ENCODE peak calls at places on chromosome 22, in nine cellular contexts. C is body of pancreas, N is testis, O is colonic mucosa, S is mammary epithelial cell, Y is mucosa of descending colon, K is IMR-90, X is heart left ventricle, W is kidney. M is an unnamed sample. For H3K4me1, the result is how much of the 10 kb centered on the place peaks cover.

GRCh38 chr22:39469681-39470461 is 13.1 kb downstream of the MGAT3 start:
- DNase-seq in N (no peak), Y (no peak), O (peak), S (no peak), W (no peak), C (no peak), X (no peak), K (no peak), M (no peak)

GRCh38 chr22:35315855-35316745 is 16.4 kb downstream of the TOM1 start:
- DNase-seq in S (no peak), Y (no peak), X (peak), O (no peak), K (no peak), W (no peak), N (no peak), C (no peak), M (no peak)

GRCh38 chr22:39526736-39527171 is 5.8 kb downstream of the RPS19BP1 start:
- DNase-seq in Y (peak), W (peak), X (no peak), K (no peak), O (no peak), C (no peak), N (no peak), S (no peak), M (no peak)

GRCh38 chr22:44347549-44347948 is 34.8 kb upstream of the SHISAL1 start:
- DNase-seq in C (peak), W (no peak), O (no peak), S (no peak), Y (no peak), K (no peak), X (no peak), N (no peak), M (no peak)

GRCh38 chr22:27879923-27880322 is 39.1 kb downstream of the PITPNB start:
- DNase-seq in Y (no peak), K (peak), N (no peak), O (no peak), C (no peak), X (no peak), W (no peak), S (peak), M (no peak)

GRCh38 chr22:36325163-36326031 is 62.4 kb downstream of the MYH9 start:
- DNase-seq in C (peak), O (peak), S (peak), Y (peak), X (peak), K (peak), N (peak), W (peak), M (no peak)

GRCh38 chr22:32596471-32596870 is 121.9 kb downstream of the FBXO7 start:
- DNase-seq in S (peak), K (no peak), O (no peak), Y (no peak), N (no peak), X (no peak), C (no peak), W (no peak), M (no peak)

GRCh38 chr22:42323971-42324370 is 53.5 kb upstream of the TCF20 start:
- DNase-seq in K (no peak), X (no peak), C (no peak), Y (no peak), N (no peak), O (no peak), S (no peak), W (no peak), M (no peak)

GRCh38 chr22:32494971-32495370 is 20.4 kb downstream of the FBXO7 start:
- DNase-seq in C (no peak), X (no peak), N (no peak), K (no peak), O (no peak), W (no peak), Y (no peak), S (no peak), M (no peak)

GRCh38 chr22:45007247-45007945 is 2.4 kb downstream of the PHF21B start:
- DNase-seq in S (peak), C (peak), N (peak), O (no peak), W (peak), K (peak), Y (no peak), X (peak), M (peak)

GRCh38 chr22:17057959-17058814 is 26.6 kb upstream of the IL17RA start:
- DNase-seq in Y (no peak), K (peak), N (peak), S (peak), X (peak), W (no peak), O (peak), C (peak), M (no peak)

GRCh38 chr22:21868651-21869050 is 1.2 kb upstream of the MAPK1 start:
- DNase-seq in W (no peak), O (no peak), C (no peak), X (no peak), Y (no peak), N (no peak), S (no peak), K (no peak), M (no peak)
- H3K4me3 ChIP-seq in W (no peak), O (no peak), C (no peak), X (no peak), Y (no peak), N (peak), S (no peak), K (no peak), M (peak)

GRCh38 chr22:22182218-22182989 is 62.2 kb upstream of the VPREB1 start:
- DNase-seq in Y (no peak), W (no peak), S (no peak), C (no peak), K (no peak), X (no peak), O (no peak), N (no peak), M (no peak)

GRCh38 chr22:22182990-22183264 is 61.7 kb upstream of the VPREB1 start:
- DNase-seq in N (no peak), S (no peak), X (no peak), O (no peak), C (no peak), K (no peak), Y (no peak), W (no peak), M (no peak)

GRCh38 chr22:22179858-22180257 is 64.7 kb upstream of the VPREB1 start:
- DNase-seq in W (no peak), S (no peak), K (no peak), X (no peak), O (no peak), N (no peak), Y (no peak), C (no peak), M (no peak)

GRCh38 chr22:22180738-22181514 is 63.7 kb upstream of the VPREB1 start:
- DNase-seq in Y (no peak), N (no peak), X (no peak), O (no peak), W (no peak), S (no peak), K (no peak), C (no peak), M (no peak)

DNA sequence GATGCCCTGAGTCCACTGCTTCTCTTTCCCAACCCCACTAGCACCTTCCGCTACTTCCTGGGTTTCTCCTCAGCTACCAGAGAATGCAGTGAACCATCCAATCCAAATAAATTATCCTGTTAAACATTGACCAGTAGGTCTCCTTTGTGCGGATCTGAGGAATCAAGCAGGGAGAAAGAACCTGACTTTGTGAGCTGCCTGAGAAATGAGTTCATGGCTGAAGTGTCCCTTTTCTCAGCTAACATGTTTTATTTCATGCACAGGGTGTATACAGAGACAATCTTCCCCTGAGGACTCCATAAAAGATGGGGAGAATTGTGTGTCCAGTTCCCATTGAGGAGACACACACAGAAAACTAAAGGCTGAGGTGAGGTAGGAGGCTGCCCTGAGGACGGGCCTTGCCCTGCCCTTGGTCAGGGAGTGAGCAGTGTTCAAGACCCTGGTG is 63.0 kb upstream of the VPREB1 start:
- DNase-seq in N (no peak), X (no peak), Y (no peak), S (no peak), C (no peak), W (no peak), K (no peak), O (no peak), M (no peak)
- H3K4me1 ChIP-seq in N (under half), X (under half), Y (under half), S (under half), C (under half), W (under half), K (under half), O (under half), M (under half)

DNA sequence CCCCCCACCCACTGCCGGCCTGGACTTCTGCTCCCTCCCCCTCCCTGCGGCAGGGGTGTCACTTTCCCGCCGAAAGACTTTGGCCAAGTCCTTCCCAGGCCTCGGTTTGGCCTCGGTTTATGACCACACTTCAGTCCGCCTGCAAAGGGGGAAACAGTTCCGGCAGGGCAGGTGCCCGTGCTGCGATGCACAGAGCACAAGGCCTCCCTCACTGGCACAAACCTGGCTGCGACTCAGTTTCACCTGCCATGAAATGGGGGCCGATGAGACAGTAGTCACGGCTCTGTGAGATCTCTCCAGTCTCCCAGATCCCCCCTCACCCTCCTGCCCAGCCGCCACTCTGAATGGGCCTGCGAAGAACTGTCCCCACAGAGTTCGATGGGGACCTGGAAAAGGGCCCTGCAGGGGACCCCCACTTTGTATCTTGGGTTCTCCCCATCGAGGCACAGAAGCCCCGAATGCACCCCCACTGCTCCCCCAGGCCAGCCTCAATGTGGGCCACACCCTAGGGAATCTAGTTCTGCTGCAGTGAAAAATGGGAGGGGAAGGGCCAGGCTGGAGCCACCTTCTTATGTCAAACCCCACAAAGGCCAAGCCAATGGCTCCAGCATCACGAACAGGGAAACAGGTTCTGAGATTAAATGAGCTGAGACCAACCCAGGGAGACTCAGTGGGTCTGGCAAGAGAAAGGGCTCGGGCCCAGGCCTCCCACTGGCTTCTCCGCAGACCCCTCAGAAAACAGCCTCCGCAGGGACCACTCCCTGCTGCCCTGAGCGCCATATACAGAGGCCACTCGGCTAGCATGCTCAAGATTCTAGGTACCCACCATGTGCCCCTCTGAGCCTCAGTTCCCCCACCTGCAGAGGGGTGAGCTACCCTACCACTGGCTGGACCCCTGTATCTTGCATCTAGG is 29.0 kb downstream of the ARVCF start:
- DNase-seq in K (no peak), S (no peak), Y (peak), N (no peak), W (no peak), X (no peak), O (peak), C (no peak), M (peak)
- H3K4me3 ChIP-seq in K (no peak), S (no peak), Y (no peak), N (no peak), W (no peak), X (no peak), O (no peak), C (no peak), M (no peak)

DNA sequence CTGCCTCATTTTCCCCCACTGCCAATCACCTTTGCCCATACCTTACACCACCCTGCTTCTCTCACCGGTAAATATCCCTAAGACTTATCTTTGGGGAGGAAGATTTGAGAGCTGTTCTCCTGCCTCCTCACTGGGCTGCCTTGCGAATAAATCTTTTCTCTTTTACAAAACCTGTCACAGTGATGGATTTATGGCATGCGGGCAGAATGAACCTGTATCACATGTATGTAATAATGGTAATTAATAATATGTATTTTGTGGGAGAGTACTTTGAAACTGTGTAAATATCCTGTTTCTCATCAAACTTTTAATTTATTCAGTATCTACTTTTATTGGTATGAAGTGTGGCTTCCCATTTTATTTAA is 3.6 kb upstream of the USP18 start:
- DNase-seq in Y (no peak), N (no peak), X (no peak), O (no peak), C (no peak), S (no peak), K (no peak), W (no peak), M (no peak)
- H3K4me1 ChIP-seq in Y (under half), N (under half), X (under half), O (under half), C (under half), S (under half), K (under half), W (under half), M (under half)

DNA sequence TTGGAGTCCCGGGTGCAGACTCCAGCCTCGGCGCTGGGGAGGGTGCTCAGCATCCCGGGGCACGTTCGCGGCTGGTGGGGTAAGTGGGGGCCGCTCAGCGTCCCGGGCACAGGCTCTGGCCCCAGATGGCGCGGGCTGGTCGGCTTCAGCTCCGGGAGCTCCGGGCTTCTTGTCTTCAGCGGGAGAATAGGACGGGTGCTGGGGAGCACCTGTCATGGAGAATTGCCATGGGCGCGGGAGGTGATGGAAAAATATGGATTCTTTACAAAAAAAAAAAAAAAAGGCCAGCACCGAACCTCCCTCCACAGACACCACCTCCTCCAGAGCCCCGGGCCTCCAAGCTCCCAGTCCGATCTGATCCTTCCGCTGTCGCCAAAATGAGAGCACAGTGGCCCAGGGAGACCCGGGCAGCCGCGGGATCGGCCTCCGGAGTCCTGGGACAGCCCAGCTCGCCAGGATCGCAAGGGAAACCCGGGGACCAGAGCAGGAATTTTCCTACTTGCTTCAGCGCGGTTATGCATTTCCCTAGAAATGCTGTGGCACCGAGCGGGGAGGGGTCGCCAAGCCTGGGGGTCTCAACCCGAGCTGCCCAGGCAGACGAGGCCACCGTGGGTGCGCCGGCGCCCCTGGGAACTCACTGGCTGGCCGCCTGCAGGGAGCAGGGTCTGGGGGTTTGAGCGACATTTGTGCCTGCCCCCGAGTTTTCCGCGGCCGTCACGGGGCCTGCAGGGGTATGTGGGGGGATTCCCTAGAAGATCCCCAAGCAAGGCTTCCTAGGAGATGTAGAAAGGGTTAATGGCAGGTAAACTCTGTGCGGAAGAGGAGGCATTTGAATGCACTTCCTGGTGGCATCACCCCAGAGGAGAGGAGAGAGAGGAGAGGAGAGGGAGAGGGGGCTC is 1336.9 kb downstream of the BRD1 start:
- DNase-seq in O (no peak), N (no peak), C (no peak), K (no peak), X (no peak), Y (no peak), S (no peak), W (no peak), M (peak)
- H3K4me3 ChIP-seq in O (no peak), N (peak), C (no peak), K (no peak), X (no peak), Y (no peak), S (no peak), W (no peak), M (peak)

GRCh38 chr22:37472418-37473006 is 13.7 kb downstream of the MFNG start:
- DNase-seq in O (peak), Y (no peak), C (peak), N (no peak), X (no peak), K (peak), S (no peak), W (peak), M (no peak)
- H3K4me1 ChIP-seq in O (under half), Y (under half), C (under half), N (under half), X (under half), K (under half), S (under half), W (under half), M (under half)

GRCh38 chr22:31247726-31248125 is 35.6 kb downstream of the LIMK2 start:
- DNase-seq in W (no peak), N (no peak), Y (no peak), K (no peak), X (no peak), O (no peak), C (no peak), S (no peak), M (no peak)
- H3K4me3 ChIP-seq in W (peak), N (peak), Y (no peak), K (no peak), X (peak), O (no peak), C (no peak), S (no peak), M (peak)

DNA sequence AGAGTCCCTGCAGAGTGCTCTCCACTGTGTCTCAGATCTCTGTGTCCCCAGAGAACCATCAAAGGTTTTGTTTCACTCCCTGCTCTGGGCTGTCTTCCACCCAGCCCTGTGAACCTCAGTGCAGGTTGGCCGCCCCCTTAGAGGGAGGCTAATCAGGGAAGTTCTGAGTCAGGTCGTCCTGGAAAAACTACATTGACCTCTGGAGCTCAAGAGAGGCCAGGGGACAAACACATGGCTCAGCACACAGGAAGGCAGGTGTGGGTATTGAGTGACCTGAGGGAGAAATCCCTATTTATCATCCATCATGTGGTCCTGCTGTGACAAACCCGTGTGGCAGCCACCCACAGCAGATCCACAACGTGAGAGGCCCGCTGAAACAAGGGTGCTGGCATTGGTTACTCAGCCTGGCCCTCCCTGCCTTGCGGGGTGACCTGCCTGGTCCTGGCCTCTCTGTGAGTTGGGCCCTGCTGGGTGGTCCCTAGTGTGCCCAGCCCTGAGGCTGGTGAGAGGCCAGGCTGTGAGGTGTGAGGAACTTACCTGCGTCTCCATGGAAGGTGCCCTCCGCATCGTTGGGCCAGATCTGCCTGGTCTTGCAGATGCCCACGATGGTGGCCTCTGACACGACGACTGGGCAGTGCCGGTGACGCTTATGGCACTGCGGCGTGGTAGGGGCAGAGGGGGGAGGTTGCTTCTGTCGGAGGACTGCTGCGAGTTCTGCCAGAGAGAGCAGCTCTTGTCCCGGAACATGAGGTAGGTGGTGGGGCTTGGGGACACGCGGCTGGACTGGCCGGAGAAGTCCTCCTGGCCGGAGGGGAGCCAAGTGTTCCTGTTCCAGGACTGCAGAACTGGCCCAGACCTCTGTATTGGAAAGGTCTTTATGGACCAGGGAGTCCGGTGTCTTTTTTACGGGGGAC is 671 bp upstream of the BCR start:
- DNase-seq in W (peak), Y (no peak), N (peak), S (peak), O (peak), K (no peak), C (peak), X (no peak), M (no peak)
- H3K4me1 ChIP-seq in W (under half), Y (under half), N (under half), S (under half), O (under half), K (under half), C (half or more), X (under half), M (under half)